ENCODE peak calls at places on chromosomes 4 and X, in nine cellular contexts. One of them, this sample, is unnamed.

GRCh38 chrX:53684415-53685192 is 1.9 kb downstream of the HUWE1 start:
- DNase-seq in CD8-positive, alpha-beta memory T cell: no peak
- DNase-seq in iris pigment epithelial cell: peak; percentile 3
- DNase-seq in LoVo: no peak
- DNase-seq in WTC11: peak; percentile 88
- DNase-seq in GM04503: no peak
- DNase-seq in T follicular helper cell: no peak
- DNase-seq in WERI-Rb-1: no peak
- DNase-seq in stimulated activated CD8-positive, alpha-beta memory T cell treated with anti-CD3 and anti-CD28 coated beads, Interleukin-15, amount 100 ng/mL, for 4 hours: no peak
- DNase-seq in this sample: no peak

GRCh38 chrX:74924449-74925209 is 623 bp downstream of the NEXMIF start:
- DNase-seq in CD8-positive, alpha-beta memory T cell: no peak
- DNase-seq in iris pigment epithelial cell: peak; percentile 13
- DNase-seq in LoVo: no peak
- DNase-seq in WTC11: peak; percentile 54
- DNase-seq in GM04503: no peak
- DNase-seq in T follicular helper cell: peak; percentile 3
- DNase-seq in WERI-Rb-1: peak; percentile 27
- DNase-seq in stimulated activated CD8-positive, alpha-beta memory T cell treated with anti-CD3 and anti-CD28 coated beads, Interleukin-15, amount 100 ng/mL, for 4 hours: no peak
- DNase-seq in this sample: peak; percentile 55

GRCh38 chrX:47030339-47030738 is 47.9 kb upstream of the RGN start:
- DNase-seq in CD8-positive, alpha-beta memory T cell: peak; percentile 4
- DNase-seq in iris pigment epithelial cell: peak; percentile 60
- DNase-seq in LoVo: peak; percentile 53
- DNase-seq in WTC11: no peak
- DNase-seq in GM04503: peak; percentile 21
- DNase-seq in T follicular helper cell: no peak
- DNase-seq in WERI-Rb-1: no peak
- DNase-seq in stimulated activated CD8-positive, alpha-beta memory T cell treated with anti-CD3 and anti-CD28 coated beads, Interleukin-15, amount 100 ng/mL, for 4 hours: no peak
- DNase-seq in this sample: no peak

GRCh38 chr4:35125995-35126712 is 1118.2 kb downstream of the ARAP2 start:
- DNase-seq in CD8-positive, alpha-beta memory T cell: no peak
- DNase-seq in iris pigment epithelial cell: no peak
- DNase-seq in LoVo: no peak
- DNase-seq in WTC11: no peak
- DNase-seq in GM04503: no peak
- DNase-seq in T follicular helper cell: no peak
- DNase-seq in WERI-Rb-1: no peak
- DNase-seq in stimulated activated CD8-positive, alpha-beta memory T cell treated with anti-CD3 and anti-CD28 coated beads, Interleukin-15, amount 100 ng/mL, for 4 hours: no peak
- DNase-seq in this sample: no peak

GRCh38 chrX:143634373-143634685 is 1.6 kb downstream of the SLITRK4 start:
- DNase-seq in CD8-positive, alpha-beta memory T cell: no peak
- DNase-seq in iris pigment epithelial cell: no peak
- DNase-seq in LoVo: no peak
- DNase-seq in WTC11: no peak
- DNase-seq in GM04503: no peak
- DNase-seq in T follicular helper cell: no peak
- DNase-seq in WERI-Rb-1: no peak
- DNase-seq in stimulated activated CD8-positive, alpha-beta memory T cell treated with anti-CD3 and anti-CD28 coated beads, Interleukin-15, amount 100 ng/mL, for 4 hours: no peak
- DNase-seq in this sample: no peak

GRCh38 chrX:30304866-30305265 is 4.3 kb downstream of the NR0B1 start:
- DNase-seq in CD8-positive, alpha-beta memory T cell: no peak
- DNase-seq in iris pigment epithelial cell: no peak
- DNase-seq in LoVo: no peak
- DNase-seq in WTC11: no peak
- DNase-seq in GM04503: no peak
- DNase-seq in T follicular helper cell: no peak
- DNase-seq in WERI-Rb-1: no peak
- DNase-seq in stimulated activated CD8-positive, alpha-beta memory T cell treated with anti-CD3 and anti-CD28 coated beads, Interleukin-15, amount 100 ng/mL, for 4 hours: no peak
- DNase-seq in this sample: no peak

GRCh38 chr4:16294455-16294854 is 68.2 kb upstream of the TAPT1 start:
- DNase-seq in CD8-positive, alpha-beta memory T cell: no peak
- DNase-seq in iris pigment epithelial cell: peak; percentile 48
- DNase-seq in LoVo: no peak
- DNase-seq in WTC11: no peak
- DNase-seq in GM04503: no peak
- DNase-seq in T follicular helper cell: no peak
- DNase-seq in WERI-Rb-1: no peak
- DNase-seq in stimulated activated CD8-positive, alpha-beta memory T cell treated with anti-CD3 and anti-CD28 coated beads, Interleukin-15, amount 100 ng/mL, for 4 hours: no peak
- DNase-seq in this sample: no peak

GRCh38 chr4:145623831-145624230 is 4.6 kb downstream of the MMAA start:
- DNase-seq in CD8-positive, alpha-beta memory T cell: no peak
- DNase-seq in iris pigment epithelial cell: peak; percentile 54
- DNase-seq in LoVo: no peak
- DNase-seq in WTC11: no peak
- DNase-seq in GM04503: peak; percentile 16
- DNase-seq in T follicular helper cell: no peak
- DNase-seq in WERI-Rb-1: no peak
- DNase-seq in stimulated activated CD8-positive, alpha-beta memory T cell treated with anti-CD3 and anti-CD28 coated beads, Interleukin-15, amount 100 ng/mL, for 4 hours: no peak
- DNase-seq in this sample: no peak

GRCh38 chrX:47568656-47569295 is 7.8 kb downstream of the ARAF start:
- DNase-seq in CD8-positive, alpha-beta memory T cell: peak; percentile 25
- DNase-seq in iris pigment epithelial cell: no peak
- DNase-seq in LoVo: no peak
- DNase-seq in WTC11: peak; percentile 39
- DNase-seq in GM04503: no peak
- DNase-seq in T follicular helper cell: no peak
- DNase-seq in WERI-Rb-1: peak; percentile 28
- DNase-seq in stimulated activated CD8-positive, alpha-beta memory T cell treated with anti-CD3 and anti-CD28 coated beads, Interleukin-15, amount 100 ng/mL, for 4 hours: no peak
- DNase-seq in this sample: peak; percentile 50